ENCODE peak calls at places on chromosomes 13 and 19, in ten cellular contexts. E, Y, J, W, M, N, T, P, Q and R are unnamed samples.

GRCh38 chr19:1882089-1882785 is 3.1 kb downstream of the ABHD17A start:
- DNase-seq in W (no peak), N (no peak), Y (no peak), Q (no peak), M (no peak), T (no peak), J (no peak), E (peak; percentile 92), P (no peak), R (no peak)

GRCh38 chr13:93963266-93964131 is 516.0 kb downstream of the DCT start:
- DNase-seq in W (no peak), J (no peak), P (peak; percentile 51), M (no peak), E (no peak), T (peak; percentile 25), Q (no peak), Y (no peak), N (no peak), R (peak; percentile 14)

GRCh38 chr13:96982672-96983071 is 11.6 kb downstream of the OXGR1 start:
- DNase-seq in Q (no peak), N (peak; percentile 28), W (no peak), T (peak; percentile 8), Y (no peak), M (no peak), P (no peak), E (no peak), J (no peak), R (no peak)

GRCh38 chr13:26881154-26881553 is 120.6 kb upstream of the GPR12 start:
- DNase-seq in W (no peak), J (no peak), P (peak; percentile 20), M (no peak), Y (no peak), N (no peak), E (no peak), T (peak; percentile 11), Q (no peak), R (no peak)

GRCh38 chr19:3302755-3303154 is 63.6 kb upstream of the NFIC start:
- DNase-seq in W (peak; percentile 25), J (no peak), E (peak; percentile 23), Y (no peak), Q (no peak), T (no peak), P (no peak), M (no peak), N (peak; percentile 30), R (no peak)

GRCh38 chr13:43238341-43239083 is 215.1 kb downstream of the DNAJC15 start:
- DNase-seq in Y (no peak), Q (no peak), P (no peak), M (no peak), W (no peak), J (no peak), E (no peak), T (no peak), N (no peak), R (no peak)

GRCh38 chr19:1019980-1020867 is 699 bp downstream of the TMEM259 start:
- DNase-seq in Q (no peak), M (no peak), E (peak; percentile 53), Y (no peak), N (peak; percentile 52), J (no peak), T (peak; percentile 25), P (no peak), W (no peak), R (no peak)

GRCh38 chr13:89490661-89491060 is 1819.5 kb downstream of the SLITRK5 start:
- DNase-seq in N (no peak), Q (no peak), E (no peak), J (no peak), W (no peak), M (no peak), Y (no peak), T (no peak), P (peak; percentile 58), R (no peak)

GRCh38 chr13:114115191-114115671 is 17.2 kb downstream of the RASA3 start:
- DNase-seq in E (peak; percentile 52), M (peak; percentile 51), P (peak; percentile 89), J (peak; percentile 13), Q (no peak), N (peak; percentile 96), W (peak; percentile 62), Y (no peak), T (peak; percentile 68), R (no peak)

GRCh38 chr13:46550822-46551221 is 2.1 kb upstream of the LRCH1 start:
- DNase-seq in M (no peak), P (no peak), T (no peak), J (no peak), E (no peak), Q (no peak), Y (no peak), W (no peak), N (no peak), R (no peak)
- TF ChIP-seq CTCF in M (no peak), P (no peak), T (no peak), J (no peak), E (no peak), Q (no peak), Y (no peak), W (no peak), N (no peak), R (no peak)

GRCh38 chr13:59261928-59262488 is 901.7 kb downstream of the DIAPH3 start:
- DNase-seq in N (peak; percentile 46), Q (peak; percentile 3), J (no peak), M (peak; percentile 62), P (no peak), W (peak; percentile 17), E (no peak), Y (no peak), T (no peak), R (no peak)
- TF ChIP-seq CTCF in N (peak; percentile 68), Q (peak; percentile 54), J (no peak), M (peak; percentile 86), P (no peak), W (peak; percentile 24), E (no peak), Y (no peak), T (no peak), R (peak; percentile 11)

GRCh38 chr19:10096615-10096963 is 5.9 kb downstream of the ANGPTL6 start:
- DNase-seq in Q (no peak), J (no peak), Y (no peak), N (no peak), M (no peak), T (no peak), P (no peak), E (no peak), W (no peak), R (no peak)

GRCh38 chr19:10093295-10094186 is 7.4 kb downstream of the SHFL start:
- DNase-seq in N (peak; percentile 61), T (no peak), W (no peak), Q (no peak), E (no peak), J (no peak), P (no peak), M (peak; percentile 73), Y (no peak), R (no peak)

GRCh38 chr19:10092648-10093294 is 6.7 kb downstream of the SHFL start:
- DNase-seq in Y (no peak), N (peak; percentile 13), J (no peak), T (no peak), P (no peak), M (no peak), W (no peak), Q (no peak), E (no peak), R (no peak)

GRCh38 chr19:10095622-10095947 is 6.9 kb downstream of the ANGPTL6 start:
- DNase-seq in M (no peak), W (no peak), Y (no peak), J (no peak), Q (no peak), T (no peak), P (no peak), E (no peak), N (no peak), R (no peak)

DNA sequence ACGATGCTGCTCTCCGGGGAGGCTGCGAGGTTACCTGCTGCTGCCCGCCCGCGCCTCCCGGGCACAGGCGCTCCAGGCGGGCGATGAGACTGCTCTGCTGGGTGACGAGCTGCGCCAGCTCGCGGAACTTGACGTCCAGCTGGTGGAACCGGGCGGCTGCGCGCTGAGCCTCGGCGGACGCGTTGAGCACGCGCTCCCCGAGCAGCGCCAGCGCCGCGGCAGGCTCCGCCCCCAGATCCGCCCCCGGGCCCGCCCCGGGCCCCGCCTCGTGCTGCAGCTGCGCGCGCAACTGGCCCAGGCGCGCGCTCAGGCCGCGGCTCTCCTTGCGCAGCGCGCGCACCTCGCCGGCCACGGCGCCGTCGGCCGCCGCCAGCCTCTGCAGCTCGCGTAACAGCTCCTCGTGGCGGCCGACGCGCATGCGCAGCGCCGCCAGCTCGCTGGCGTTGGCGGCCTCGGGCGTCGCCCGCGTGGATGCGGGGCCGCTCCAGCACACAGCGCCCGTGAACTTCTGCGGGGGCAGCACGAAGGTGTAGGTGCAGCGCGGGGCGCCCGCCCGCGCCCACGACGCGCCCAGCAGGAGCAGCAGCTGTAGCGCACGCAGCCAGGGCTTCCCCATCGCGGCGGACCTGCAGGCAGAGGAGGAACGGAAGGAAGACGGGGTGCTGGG is 6.4 kb downstream of the ANGPTL6 start:
- DNase-seq in Q (peak; percentile 86), M (peak; percentile 95), E (peak; percentile 88), Y (peak; percentile 87), N (peak; percentile 98), P (peak; percentile 53), W (peak; percentile 94), J (peak; percentile 58), T (peak; percentile 93), R (peak; percentile 79)
- TF ChIP-seq CTCF in Q (no peak), M (no peak), E (no peak), Y (no peak), N (no peak), P (no peak), W (no peak), J (no peak), T (no peak), R (no peak)

GRCh38 chr19:42424712-42425131 is 2.5 kb downstream of the LIPE start:
- DNase-seq in P (no peak), J (no peak), M (peak; percentile 75), N (no peak), Q (no peak), W (peak; percentile 36), Y (no peak), E (no peak), T (no peak), R (no peak)
- TF ChIP-seq CTCF in P (no peak), J (no peak), M (peak; percentile 80), N (no peak), Q (peak; percentile 43), W (no peak), Y (no peak), E (no peak), T (no peak), R (no peak)